ENCODE peak calls at places on chromosomes 16 and 17, in four cellular contexts. M, Z, F and G are unnamed samples.

GRCh38 chr17:1617620-1618174 is 10.9 kb downstream of the SLC43A2 start:
- DNase-seq in M (no peak), Z (no peak), F (peak), G (no peak)

GRCh38 chr16:67036323-67036741 is 7.4 kb downstream of the CBFB start:
- DNase-seq in M (no peak), Z (no peak), F (no peak), G (no peak)

GRCh38 chr16:69273009-69273408 is 38.1 kb upstream of the VPS4A start:
- DNase-seq in M (no peak), Z (no peak), F (no peak), G (no peak)

GRCh38 chr17:4513113-4514032 is 14.7 kb downstream of the SPNS2 start:
- DNase-seq in M (no peak), Z (no peak), F (no peak), G (no peak)

GRCh38 chr16:57268804-57269800 is 15.4 kb downstream of the PLLP start:
- DNase-seq in M (no peak), Z (no peak), F (no peak), G (no peak)

GRCh38 chr17:47267354-47267828 is 13.8 kb downstream of the ITGB3 start:
- DNase-seq in M (no peak), Z (peak), F (no peak), G (no peak)

GRCh38 chr16:10181196-10182162 is 749 bp downstream of the GRIN2A start:
- DNase-seq in M (no peak), Z (peak), F (peak), G (no peak)

GRCh38 chr17:82049521-82049971 is 2.1 kb downstream of the RFNG start:
- DNase-seq in M (no peak), Z (no peak), F (no peak), G (no peak)

GRCh38 chr17:76137351-76138233 is 3.5 kb downstream of the FOXJ1 start:
- DNase-seq in M (no peak), Z (no peak), F (no peak), G (no peak)

GRCh38 chr16:69610356-69610755 is 44.6 kb downstream of the NFAT5 start:
- DNase-seq in M (no peak), Z (no peak), F (no peak), G (no peak)

GRCh38 chr16:65070831-65071230 is 51.0 kb downstream of the CDH11 start:
- DNase-seq in M (no peak), Z (peak), F (peak), G (no peak)

GRCh38 chr17:13735444-13735843 is 133.7 kb upstream of the HS3ST3A1 start:
- DNase-seq in M (no peak), Z (no peak), F (no peak), G (no peak)

GRCh38 chr17:65515512-65515911 is 45.9 kb downstream of the AXIN2 start:
- DNase-seq in M (no peak), Z (no peak), F (no peak), G (no peak)

GRCh38 chr17:27319536-27320221 is 25.8 kb downstream of the WSB1 start:
- DNase-seq in M (peak), Z (no peak), F (peak), G (no peak)

GRCh38 chr17:19264681-19265080 is 27.5 kb downstream of the EPN2 start:
- DNase-seq in M (no peak), Z (no peak), F (no peak), G (no peak)